ENCODE peak calls at places on chromosome 16, in four cellular contexts. X is endothelial cell, O is RWPE1, Z is lower leg skin. D is an unnamed sample.

GRCh38 chr16:48218473-48218872 is 25.6 kb upstream of the LONP2 start:
- DNase-seq in X (no peak), O (no peak), Z (no peak), D (no peak)

GRCh38 chr16:48628359-48628985 is 18.5 kb upstream of the N4BP1 start:
- DNase-seq in X (no peak), O (no peak), Z (no peak), D (no peak)

GRCh38 chr16:69762843-69763556 is 868 bp downstream of the WWP2 start:
- DNase-seq in X (no peak), O (no peak), Z (no peak), D (no peak)

GRCh38 chr16:87324411-87325275 is 7.5 kb upstream of the C16orf95 start:
- DNase-seq in X (peak), O (peak), Z (no peak), D (peak)

GRCh38 chr16:53960954-53961616 is 257.1 kb downstream of the FTO start:
- DNase-seq in X (no peak), O (no peak), Z (no peak), D (no peak)

GRCh38 chr16:12228607-12229499 is 252.3 kb downstream of the SNX29 start:
- DNase-seq in X (peak), O (peak), Z (peak), D (peak)

GRCh38 chr16:81758376-81758775 is 20.7 kb upstream of the PLCG2 start:
- DNase-seq in X (no peak), O (no peak), Z (no peak), D (peak)

GRCh38 chr16:82987767-82988166 is 361.0 kb downstream of the CDH13 start:
- DNase-seq in X (no peak), O (no peak), Z (no peak), D (peak)

GRCh38 chr16:31214705-31215286 is 877 bp downstream of the TRIM72 start:
- DNase-seq in X (peak), O (no peak), Z (no peak), D (no peak)

GRCh38 chr16:48013476-48013875 is 142.3 kb downstream of the ABCC12 start:
- DNase-seq in X (no peak), O (peak), Z (no peak), D (peak)

GRCh38 chr16:4612474-4612931 is 2.2 kb downstream of the UBALD1 start:
- DNase-seq in X (no peak), O (no peak), Z (no peak), D (no peak)

GRCh38 chr16:85354623-85355514 is 242.6 kb upstream of the CIBAR2 start:
- DNase-seq in X (no peak), O (peak), Z (no peak), D (peak)

GRCh38 chr16:84308120-84308519 is 13.4 kb downstream of the WFDC1 start:
- DNase-seq in X (peak), O (peak), Z (no peak), D (peak)

GRCh38 chr16:64864232-64864803 is 257.5 kb downstream of the CDH11 start:
- DNase-seq in X (no peak), O (peak), Z (no peak), D (peak)

GRCh38 chr16:65075877-65076276 is 46.0 kb downstream of the CDH11 start:
- DNase-seq in X (no peak), O (no peak), Z (no peak), D (no peak)

GRCh38 chr16:53446090-53446489 is 11.8 kb downstream of the RBL2 start:
- DNase-seq in X (no peak), O (no peak), Z (no peak), D (no peak)

GRCh38 chr16:66899945-66900688 is 18.6 kb downstream of the CDH16 start:
- DNase-seq in X (peak), O (peak), Z (peak), D (peak)

GRCh38 chr16:75343311-75343710 is 90.0 kb downstream of the CFDP1 start:
- DNase-seq in X (no peak), O (no peak), Z (no peak), D (peak)

GRCh38 chr16:85930321-85930720 is 31.4 kb downstream of the IRF8 start:
- DNase-seq in X (no peak), O (no peak), Z (no peak), D (no peak)

GRCh38 chr16:64962786-64963185 is 159.1 kb downstream of the CDH11 start:
- DNase-seq in X (no peak), O (no peak), Z (no peak), D (no peak)

GRCh38 chr16:23903001-23903414 is 67.2 kb downstream of the PRKCB start:
- DNase-seq in X (no peak), O (peak), Z (no peak), D (peak)

GRCh38 chr16:85510203-85510602 is 102.9 kb upstream of the GSE1 start:
- DNase-seq in X (no peak), O (no peak), Z (no peak), D (no peak)

GRCh38 chr16:86664518-86665318 is 86.4 kb downstream of the FOXL1 start:
- DNase-seq in X (no peak), O (peak), Z (no peak), D (peak)

GRCh38 chr16:81004646-81005353 is 1.9 kb downstream of the CMC2 start:
- DNase-seq in X (peak), O (peak), Z (no peak), D (peak)

GRCh38 chr16:8929086-8929748 is 34.5 kb downstream of the USP7 start:
- DNase-seq in X (no peak), O (no peak), Z (no peak), D (no peak)

GRCh38 chr16:85675528-85675927 is 13.2 kb downstream of the GINS2 start:
- DNase-seq in X (no peak), O (no peak), Z (no peak), D (peak)

GRCh38 chr16:84914273-84914672 is 94.5 kb downstream of the CRISPLD2 start:
- DNase-seq in X (no peak), O (no peak), Z (no peak), D (no peak)

GRCh38 chr16:89722392-89723278 is 1.3 kb downstream of the ZNF276 start:
- DNase-seq in X (no peak), O (peak), Z (peak), D (peak)

GRCh38 chr16:57752581-57753447 is 17.2 kb downstream of the KATNB1 start:
- DNase-seq in X (no peak), O (no peak), Z (no peak), D (no peak)

GRCh38 chr16:12584488-12585233 is 219.0 kb downstream of the CPPED1 start:
- DNase-seq in X (no peak), O (no peak), Z (no peak), D (no peak)

GRCh38 chr16:48441863-48442279 is 56.7 kb upstream of the SIAH1 start:
- DNase-seq in X (no peak), O (no peak), Z (no peak), D (no peak)

GRCh38 chr16:12340151-12340733 is 363.7 kb downstream of the SNX29 start:
- DNase-seq in X (peak), O (no peak), Z (no peak), D (peak)

GRCh38 chr16:66935319-66936011 is at the start of gene CES2:
- DNase-seq in X (no peak), O (peak), Z (peak), D (peak)

GRCh38 chr16:66300501-66300900 is 66.0 kb upstream of the CDH5 start:
- DNase-seq in X (no peak), O (no peak), Z (no peak), D (no peak)

GRCh38 chr16:81843243-81843582 is 64.1 kb downstream of the PLCG2 start:
- DNase-seq in X (no peak), O (no peak), Z (no peak), D (no peak)

GRCh38 chr16:4382795-4383357 is 11.2 kb downstream of the VASN start:
- DNase-seq in X (no peak), O (no peak), Z (no peak), D (no peak)

GRCh38 chr16:30896203-30896889 is at the start of gene CTF1:
- DNase-seq in X (peak), O (peak), Z (peak), D (peak)

GRCh38 chr16:70463235-70463634 is 8.8 kb downstream of the FCSK start:
- DNase-seq in X (no peak), O (no peak), Z (no peak), D (no peak)

GRCh38 chr16:88631920-88632586 is 6.3 kb upstream of the IL17C start:
- DNase-seq in X (no peak), O (no peak), Z (no peak), D (no peak)

GRCh38 chr16:88634141-88634993 is 4.0 kb upstream of the IL17C start:
- DNase-seq in X (peak), O (peak), Z (no peak), D (peak)

GRCh38 chr16:88634994-88635670 is 3.2 kb upstream of the IL17C start:
- DNase-seq in X (no peak), O (no peak), Z (no peak), D (peak)

GRCh38 chr16:88632587-88632930 is 5.8 kb upstream of the IL17C start:
- DNase-seq in X (no peak), O (no peak), Z (no peak), D (no peak)

DNA sequence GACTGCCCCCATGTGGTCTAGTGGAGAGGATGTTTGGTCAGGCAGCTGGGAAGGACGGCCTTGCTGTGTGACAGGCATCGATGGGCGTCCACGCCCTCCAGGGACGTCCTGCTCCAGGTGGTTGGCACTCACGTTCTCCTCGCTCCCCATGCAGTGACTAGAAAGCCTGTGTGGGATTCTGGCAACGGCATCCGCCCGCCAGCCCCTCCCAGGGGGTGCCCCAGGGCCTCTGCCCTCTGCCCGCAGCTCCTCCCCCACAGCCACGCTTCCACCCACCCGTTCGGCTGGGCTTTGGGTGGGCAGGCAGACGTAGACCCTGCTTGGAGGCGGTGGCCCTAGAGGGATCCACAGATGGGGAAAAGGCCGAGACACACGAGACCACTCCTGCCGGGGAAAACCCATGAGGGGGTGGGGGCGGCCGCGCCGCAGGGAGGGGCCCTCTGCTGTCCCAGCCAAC is 4.7 kb upstream of the IL17C start:
- DNase-seq in X (peak), O (no peak), Z (no peak), D (peak)
- TF ChIP-seq CTCF in X (no peak), O (no peak), Z (no peak), D (no peak)

GRCh38 chr16:1932050-1933028 is 10.7 kb downstream of the MSRB1 start:
- DNase-seq in X (no peak), O (no peak), Z (no peak), D (peak)
- TF ChIP-seq CTCF in X (no peak), O (no peak), Z (no peak), D (peak)

DNA sequence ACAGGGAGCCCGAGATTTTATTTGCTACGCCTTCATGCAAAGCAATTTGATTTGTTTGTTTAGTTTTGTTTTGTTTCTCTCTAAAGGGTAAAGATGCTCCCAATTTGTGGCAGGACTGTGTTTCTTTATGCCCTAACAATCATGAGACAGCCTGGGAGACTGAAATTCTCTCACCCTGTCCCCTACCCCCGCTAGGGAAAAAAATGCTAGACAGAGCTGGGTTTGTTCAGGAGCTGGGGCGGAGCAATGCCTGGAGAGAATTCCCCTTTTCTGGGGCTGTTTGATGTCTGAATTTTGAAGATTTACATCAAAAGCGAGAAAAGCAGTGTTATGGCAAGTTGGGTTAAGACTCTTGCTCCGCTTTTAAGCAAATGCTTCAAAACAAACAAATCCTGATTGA is 8.4 kb downstream of the MAF start:
- DNase-seq in X (no peak), O (no peak), Z (no peak), D (no peak)
- TF ChIP-seq CTCF in X (no peak), O (no peak), Z (no peak), D (no peak)

GRCh38 chr16:20944861-20945390 is 44.4 kb downstream of the LYRM1 start:
- DNase-seq in X (no peak), O (no peak), Z (no peak), D (peak)
- TF ChIP-seq CTCF in X (no peak), O (no peak), Z (no peak), D (no peak)

DNA sequence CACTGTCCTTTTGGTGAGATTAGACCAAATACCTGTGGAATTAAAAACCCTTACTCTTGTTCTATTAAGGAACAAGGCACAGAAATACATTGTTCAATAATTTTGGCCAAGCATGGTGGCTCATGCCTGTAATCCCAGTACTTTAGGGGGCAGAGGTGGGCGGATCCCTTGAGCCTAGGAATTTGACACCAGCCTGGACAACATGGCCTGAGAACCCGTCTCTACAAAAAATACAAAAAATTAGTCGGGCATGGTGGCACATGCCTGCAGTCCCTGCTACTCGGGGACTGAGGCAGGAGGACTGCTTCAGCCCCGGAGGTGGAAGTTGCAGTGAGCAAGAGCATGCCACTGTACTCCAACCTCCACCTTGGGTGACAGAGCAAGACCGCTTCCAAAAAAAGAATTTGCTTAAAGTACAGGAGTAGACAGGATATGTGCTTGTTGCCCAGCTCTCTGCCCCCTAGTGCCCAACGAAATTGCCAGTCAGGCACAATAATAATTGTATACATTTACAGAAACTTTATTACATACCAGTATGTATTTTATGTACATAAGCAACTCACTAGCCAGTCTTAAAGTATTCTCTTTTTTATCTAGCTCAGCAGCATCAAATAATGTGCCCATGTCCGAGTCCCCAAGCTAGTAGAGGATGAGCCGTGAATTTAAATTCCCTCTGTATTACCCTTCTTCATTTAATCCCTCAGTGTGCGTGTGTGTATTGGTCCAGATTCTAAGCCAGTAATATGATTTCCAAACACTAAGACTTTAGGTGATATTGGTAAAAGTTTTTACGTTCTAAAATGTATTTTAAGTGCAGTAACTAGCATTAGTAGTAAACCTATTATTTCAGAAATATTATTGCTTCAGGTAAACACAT is 1.4 kb downstream of the THUMPD1 start:
- DNase-seq in X (peak), O (peak), Z (no peak), D (peak)
- TF ChIP-seq CTCF in X (peak), O (peak), Z (no peak), D (peak)

DNA sequence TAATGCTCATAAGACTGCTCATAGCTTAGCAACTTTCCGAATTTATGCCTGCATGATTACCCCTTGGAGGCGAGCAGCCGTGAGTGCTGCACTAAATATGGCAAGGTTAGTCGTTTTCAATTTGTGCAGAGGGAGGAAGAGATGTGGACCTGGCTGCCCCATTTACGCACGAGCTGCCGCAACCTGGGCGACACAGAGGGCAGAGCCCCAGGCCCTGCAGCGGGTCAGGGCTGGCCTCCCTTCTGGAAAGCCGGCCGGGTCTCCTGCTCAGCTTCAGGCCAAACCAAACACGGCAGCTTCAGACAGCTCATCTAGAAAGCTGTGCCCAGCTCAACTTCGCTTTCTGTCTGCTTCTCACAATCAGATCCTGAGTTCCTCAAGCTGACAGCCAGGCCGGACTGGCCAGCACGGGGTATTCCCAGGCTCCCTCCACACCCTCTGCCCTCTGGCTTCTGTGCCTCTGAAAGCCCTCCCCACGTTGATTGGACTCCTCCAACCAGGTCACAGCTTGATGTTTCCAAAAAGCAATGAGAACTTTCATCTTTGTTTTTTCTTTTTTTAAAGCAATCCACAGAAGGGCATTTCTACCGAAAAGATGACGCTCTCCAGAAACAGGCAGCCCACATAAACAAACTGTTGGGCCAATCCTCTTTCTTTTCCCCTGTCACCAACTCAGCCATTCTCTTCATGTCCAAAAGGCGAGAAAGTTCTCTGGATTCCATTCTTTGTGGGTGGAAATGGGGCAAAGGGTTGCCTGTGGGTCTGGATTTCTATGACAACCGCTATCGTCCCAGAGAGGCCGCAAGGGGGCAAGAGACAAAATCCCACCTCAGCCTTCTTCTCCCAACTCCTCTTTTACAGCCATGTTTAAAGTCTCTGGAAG is 189.1 kb downstream of the ZFHX3 start:
- DNase-seq in X (no peak), O (no peak), Z (no peak), D (no peak)
- TF ChIP-seq CTCF in X (no peak), O (no peak), Z (no peak), D (no peak)

DNA sequence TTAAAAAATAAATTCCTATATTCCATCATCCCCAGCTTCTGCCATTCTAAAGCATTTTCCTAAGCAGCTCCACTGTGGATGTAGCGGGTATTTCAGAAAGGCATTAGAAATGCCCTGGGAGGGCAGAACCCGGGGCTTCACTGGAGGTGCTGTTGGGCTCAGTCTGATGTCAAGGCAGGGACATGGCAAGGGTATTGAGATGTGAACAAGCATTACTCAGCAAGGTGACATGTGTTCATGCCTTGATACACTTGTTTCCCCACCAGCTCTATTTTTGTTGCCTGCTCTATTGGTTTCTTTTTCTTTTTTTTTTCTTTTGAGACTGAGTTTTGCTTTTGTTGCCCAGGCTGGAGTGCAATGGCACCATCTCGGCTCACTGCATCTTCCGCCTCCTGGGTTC is 35.7 kb downstream of the ABCC1 start:
- DNase-seq in X (no peak), O (no peak), Z (no peak), D (no peak)
- TF ChIP-seq CTCF in X (no peak), O (no peak), Z (no peak), D (no peak)

DNA sequence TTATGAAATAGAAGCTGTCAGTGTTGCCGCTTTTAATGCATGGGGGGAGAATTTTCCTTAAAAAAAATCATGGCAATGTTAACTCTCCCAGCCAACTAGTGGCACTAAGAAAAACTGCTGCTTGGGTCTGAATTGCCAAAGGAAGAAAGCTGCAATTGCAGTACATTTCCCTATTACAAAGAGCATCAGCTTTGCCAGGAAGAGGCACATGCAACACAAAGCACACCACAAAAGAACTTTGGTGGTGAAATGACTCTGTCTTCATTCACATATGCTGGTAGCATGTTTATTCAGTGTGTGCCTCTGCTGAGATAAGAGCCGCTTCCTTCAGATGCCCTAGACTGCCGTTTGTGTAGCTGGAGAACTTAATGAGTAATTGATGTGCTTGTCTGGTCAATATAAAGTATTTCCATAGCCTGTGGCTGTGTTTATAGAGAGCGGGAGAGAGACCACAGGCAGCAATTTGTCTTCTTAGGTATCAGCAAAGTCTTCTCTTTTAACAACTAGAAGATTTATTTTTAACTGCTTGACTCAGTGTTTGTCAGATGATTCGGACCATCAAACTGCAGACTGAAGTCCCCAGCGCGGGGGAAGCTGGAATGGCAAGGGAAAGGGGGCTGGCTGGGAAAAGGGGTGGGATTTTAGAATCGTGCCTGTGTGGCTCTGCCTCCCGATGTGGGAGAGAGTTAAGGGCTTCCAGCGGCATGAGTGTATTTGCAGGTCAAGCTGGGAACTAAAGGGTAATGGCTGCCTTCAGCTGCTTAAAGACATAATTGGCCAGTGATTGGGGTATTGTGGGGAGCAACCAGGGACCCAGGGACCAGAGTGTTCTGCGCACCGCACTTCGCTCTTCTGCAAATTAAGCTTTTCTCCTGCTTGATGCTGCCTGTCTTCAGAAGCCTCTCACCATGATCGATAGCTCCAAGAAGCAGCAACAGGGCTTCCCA is 115.2 kb downstream of the MRTFB start:
- DNase-seq in X (peak), O (no peak), Z (no peak), D (peak)
- TF ChIP-seq CTCF in X (peak), O (peak), Z (no peak), D (peak)

D was measured in MCF 10A.